ENCODE peak calls at places on chromosome 22, in four cellular contexts. Y, R, S and D are unnamed samples.

GRCh38 chr22:20080445-20080775 is 369 bp downstream of the DGCR8 start:
- DNase-seq in Y (peak; percentile 72), R (peak; percentile 88), S (peak; percentile 70), D (no peak)

GRCh38 chr22:50683994-50684371 is 11.4 kb downstream of the SHANK3 start:
- DNase-seq in Y (no peak), R (peak; percentile 30), S (no peak), D (no peak)

GRCh38 chr22:29275819-29276565 is 7.9 kb downstream of the EWSR1 start:
- DNase-seq in Y (no peak), R (no peak), S (no peak), D (no peak)

GRCh38 chr22:39932918-39933649 is 27.1 kb upstream of the TMA7B start:
- DNase-seq in Y (peak; percentile 63), R (no peak), S (peak; percentile 31), D (peak; percentile 20)

GRCh38 chr22:36289406-36289870 is 36.5 kb downstream of the APOL1 start:
- DNase-seq in Y (no peak), R (peak; percentile 9), S (peak; percentile 7), D (no peak)

GRCh38 chr22:45534339-45535192 is 31.9 kb downstream of the FBLN1 start:
- DNase-seq in Y (no peak), R (peak; percentile 4), S (no peak), D (no peak)

GRCh38 chr22:35150163-35151107 is 84.5 kb downstream of the ISX start:
- DNase-seq in Y (peak; percentile 61), R (no peak), S (peak; percentile 65), D (no peak)

GRCh38 chr22:27154717-27155116 is 497.3 kb downstream of the MIAT start:
- DNase-seq in Y (no peak), R (no peak), S (no peak), D (no peak)

GRCh38 chr22:38751422-38752346 is 4.1 kb downstream of the SUN2 start:
- DNase-seq in Y (no peak), R (peak; percentile 90), S (peak; percentile 64), D (no peak)